ENCODE peak calls at places on chromosome 2, in five cellular contexts. E is heart left ventricle, U is uterus, Z is tibial artery, L is pancreas. R is an unnamed sample.

GRCh38 chr2:142140434-142140845 is 9.6 kb upstream of the LRP1B start:
- DNase-seq in Z (no peak), E (no peak), L (no peak), U (no peak), R (no peak)

GRCh38 chr2:236977999-236978398 is 107.7 kb upstream of the COPS8 start:
- DNase-seq in E (no peak), U (no peak), Z (no peak), L (no peak), R (peak; percentile 8)

GRCh38 chr2:237281900-237282306 is 132.1 kb downstream of the COL6A3 start:
- DNase-seq in E (no peak), Z (no peak), U (no peak), L (no peak), R (no peak)

GRCh38 chr2:207254526-207255464 is 89.0 kb upstream of the KLF7 start:
- DNase-seq in E (peak; percentile 19), L (no peak), Z (no peak), U (no peak), R (no peak)

GRCh38 chr2:95082479-95082878 is 39.1 kb downstream of the MRPS5 start:
- DNase-seq in L (no peak), U (no peak), Z (no peak), E (no peak), R (no peak)

GRCh38 chr2:189609423-189609816 is 28.8 kb upstream of the SLC40A1 start:
- DNase-seq in E (no peak), U (no peak), L (no peak), Z (no peak), R (no peak)

GRCh38 chr2:206422493-206422892 is 20.8 kb upstream of the ADAM23 start:
- DNase-seq in Z (no peak), U (no peak), E (no peak), L (no peak), R (no peak)

GRCh38 chr2:33033524-33034150 is 86.9 kb downstream of the LTBP1 start:
- DNase-seq in Z (no peak), E (no peak), L (no peak), U (peak; percentile 42), R (no peak)

GRCh38 chr2:218991674-218992168 is 1.5 kb downstream of the CRYBA2 start:
- DNase-seq in Z (no peak), E (no peak), U (no peak), L (no peak), R (no peak)

GRCh38 chr2:71686781-71687180 is 233.4 kb downstream of the DYSF start:
- DNase-seq in E (no peak), U (no peak), L (peak; percentile 12), Z (peak; percentile 33), R (no peak)

GRCh38 chr2:189960346-189960745 is 102.2 kb downstream of the MSTN start:
- DNase-seq in Z (no peak), U (no peak), L (no peak), E (no peak), R (no peak)

GRCh38 chr2:83103602-83104001 is 1355.5 kb downstream of the SUCLG1 start:
- DNase-seq in L (no peak), Z (no peak), E (no peak), U (no peak), R (no peak)

GRCh38 chr2:223837290-223838061 is at the start of gene AP1S3:
- DNase-seq in L (peak; percentile 87), Z (peak; percentile 77), U (peak; percentile 38), E (peak; percentile 51), R (peak; percentile 82)

GRCh38 chr2:184596819-184597411 is 1.4 kb upstream of the ZNF804A start:
- DNase-seq in Z (no peak), E (no peak), L (no peak), U (no peak), R (no peak)

GRCh38 chr2:85418132-85419008 is at the start of gene SH2D6:
- DNase-seq in E (peak; percentile 86), U (peak; percentile 86), Z (peak; percentile 91), L (peak; percentile 90), R (peak; percentile 96)

GRCh38 chr2:162840598-162841246 is 2.2 kb upstream of the KCNH7 start:
- DNase-seq in E (peak; percentile 18), Z (no peak), U (no peak), L (peak; percentile 55), R (no peak)

GRCh38 chr2:133766164-133766832 is 198.0 kb upstream of the NCKAP5 start:
- DNase-seq in L (no peak), U (no peak), E (no peak), Z (no peak), R (no peak)

GRCh38 chr2:182360012-182360662 is 66.7 kb downstream of the PDE1A start:
- DNase-seq in L (peak; percentile 67), Z (peak; percentile 67), E (peak; percentile 27), U (peak; percentile 89), R (no peak)

GRCh38 chr2:14633031-14633430 is 514 bp downstream of the LRATD1 start:
- DNase-seq in L (peak; percentile 67), E (no peak), U (peak; percentile 14), Z (no peak), R (peak; percentile 46)

GRCh38 chr2:238601433-238602222 is 174.9 kb downstream of the ASB1 start:
- DNase-seq in U (peak; percentile 83), Z (peak; percentile 65), L (no peak), E (no peak), R (no peak)

GRCh38 chr2:62398295-62398855 is 107.6 kb downstream of the TMEM17 start:
- DNase-seq in E (no peak), U (no peak), L (no peak), Z (no peak), R (no peak)

GRCh38 chr2:64704161-64704560 is 50.4 kb upstream of the SERTAD2 start:
- DNase-seq in Z (no peak), U (no peak), E (no peak), L (no peak), R (no peak)

GRCh38 chr2:3007135-3007534 is 370.5 kb downstream of the EIPR1 start:
- DNase-seq in Z (no peak), U (no peak), E (no peak), L (no peak), R (no peak)
- H3K4me1 ChIP-seq in Z (no peaks in the 10 kb centered on the region), U (no peaks in the 10 kb centered on the region), E (no peaks in the 10 kb centered on the region), L (no peaks in the 10 kb centered on the region), R (no peaks in the 10 kb centered on the region)

GRCh38 chr2:42095923-42096408 is 48.1 kb downstream of the PKDCC start:
- DNase-seq in L (peak; percentile 86), Z (peak; percentile 78), U (peak; percentile 85), E (peak; percentile 62), R (no peak)

GRCh38 chr2:42091671-42092070 is 43.9 kb downstream of the PKDCC start:
- DNase-seq in E (no peak), L (no peak), Z (no peak), U (no peak), R (no peak)

GRCh38 chr2:42092084-42092996 is 44.5 kb downstream of the PKDCC start:
- DNase-seq in E (no peak), U (no peak), L (no peak), Z (no peak), R (peak; percentile 45)

GRCh38 chr2:42096869-42097591 is 49.2 kb downstream of the PKDCC start:
- DNase-seq in U (no peak), E (no peak), Z (no peak), L (no peak), R (no peak)

DNA sequence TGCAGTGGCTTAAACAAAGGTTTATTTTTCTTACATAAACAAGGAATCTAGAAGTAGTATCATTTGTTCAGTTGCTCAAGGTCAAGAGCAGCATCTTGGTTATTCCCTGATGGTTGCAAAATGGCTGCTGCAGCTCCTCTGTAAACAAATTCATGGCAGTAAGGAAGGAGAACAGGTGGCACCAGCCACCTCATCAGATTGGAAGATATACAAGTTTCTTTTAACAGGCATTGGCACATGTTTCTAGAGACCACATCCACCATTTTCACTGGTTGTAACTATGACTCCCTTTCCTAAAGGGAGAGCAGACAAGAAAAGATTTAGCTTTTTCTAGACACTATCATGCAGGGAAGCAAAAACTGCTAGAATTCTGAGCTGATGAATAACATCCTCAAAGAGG is 46.3 kb downstream of the PKDCC start:
- DNase-seq in Z (no peak), U (no peak), L (no peak), E (no peak), R (no peak)
- H3K4me1 ChIP-seq in Z (no peaks in the 10 kb centered on the region), U (no peaks in the 10 kb centered on the region), L (peaks cover 7% of the 10 kb centered on the region), E (no peaks in the 10 kb centered on the region), R (peaks cover 17% of the 10 kb centered on the region)

DNA sequence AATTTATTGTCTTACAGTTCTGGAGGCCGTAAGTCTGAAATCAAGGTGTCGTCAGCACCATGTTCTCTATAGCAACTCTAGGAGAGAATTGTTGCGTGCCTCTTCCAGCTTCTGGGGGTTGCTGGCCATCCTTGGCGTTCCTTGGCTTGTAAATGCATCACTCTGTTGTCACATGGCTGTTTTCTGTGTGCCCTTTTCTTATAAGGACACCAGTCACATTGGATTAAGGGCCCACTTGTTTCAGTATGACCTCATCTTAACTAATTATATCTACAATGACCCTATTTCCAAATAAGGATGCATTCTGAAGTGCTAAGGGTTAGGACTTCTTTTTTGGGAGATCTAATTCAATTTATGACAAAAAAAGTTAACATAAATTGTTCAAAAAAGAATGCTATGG is 1.4 kb upstream of the PLEK start:
- DNase-seq in Z (no peak), L (no peak), U (no peak), E (no peak), R (no peak)
- H3K4me1 ChIP-seq in Z (no peaks in the 10 kb centered on the region), L (no peaks in the 10 kb centered on the region), U (no peaks in the 10 kb centered on the region), E (no peaks in the 10 kb centered on the region), R (no peaks in the 10 kb centered on the region)

GRCh38 chr2:109070290-109070689 is 58.7 kb upstream of the SH3RF3 start:
- DNase-seq in U (no peak), E (no peak), L (no peak), Z (no peak), R (no peak)
- H3K4me1 ChIP-seq in U (no peaks in the 10 kb centered on the region), E (no peaks in the 10 kb centered on the region), L (no peaks in the 10 kb centered on the region), Z (no peaks in the 10 kb centered on the region), R (no peaks in the 10 kb centered on the region)

DNA sequence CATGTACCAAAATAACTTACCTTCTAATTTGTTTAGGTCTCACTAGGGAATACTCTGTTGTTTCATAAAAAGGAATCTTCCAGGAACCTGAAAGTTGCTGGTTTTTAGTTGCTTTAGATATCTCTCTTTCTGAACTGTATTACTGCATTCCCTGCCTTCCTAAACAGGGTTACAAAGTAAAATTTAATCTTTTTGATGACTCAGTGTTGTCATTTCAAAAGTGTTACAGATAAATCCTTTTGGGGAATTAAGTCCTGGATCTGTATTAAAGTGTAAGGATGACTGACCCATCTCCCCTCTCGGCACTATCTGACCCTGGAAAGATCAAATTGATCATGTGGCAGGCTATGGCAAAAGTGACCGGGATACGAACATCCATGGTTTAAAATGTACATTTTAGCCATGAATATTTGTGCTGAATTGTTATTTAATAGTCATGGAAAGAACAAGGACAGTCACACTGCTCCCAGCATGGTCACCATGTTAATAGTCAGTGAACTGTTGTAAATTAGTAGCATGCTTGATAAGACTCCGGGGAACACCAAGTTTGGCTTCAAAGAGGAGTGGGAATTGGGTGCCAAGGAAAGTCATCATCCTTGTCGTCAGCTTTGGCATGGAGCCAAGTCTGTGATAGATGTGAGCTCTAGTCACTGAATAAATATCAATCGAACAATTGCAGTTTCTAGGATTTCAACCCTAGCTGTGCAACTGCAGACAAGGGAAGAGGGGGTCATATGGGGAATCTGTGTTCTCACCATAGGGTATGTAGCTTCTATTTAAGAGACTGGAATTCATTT is 4.2 kb downstream of the PLEKHA3 start:
- DNase-seq in Z (no peak), E (peak; percentile 35), L (no peak), U (peak; percentile 20), R (no peak)
- H3K4me1 ChIP-seq in Z (no peaks in the 10 kb centered on the region), E (peaks cover 31% of the 10 kb centered on the region), L (peaks cover 42% of the 10 kb centered on the region), U (peaks cover 5% of the 10 kb centered on the region), R (peaks cover 25% of the 10 kb centered on the region)